ENCODE peak calls at places on chromosomes 16 and 17, in six cellular contexts. One of them, this sample, is unnamed.

GRCh38 chr17:60743812-60744211 is 66.2 kb downstream of the BCAS3 start:
- DNase-seq in stimulated activated CD4-positive, alpha-beta T cell treated with anti-CD3 and anti-CD28 coated beads, Interleukin-15, amount 100 ng/mL, for 48 hours: no peak
- DNase-seq in HCEC 1CT: peak
- DNase-seq in OCI-M1: no peak
- DNase-seq in NCI-H1436: no peak
- DNase-seq in thoracic aorta: no peak
- DNase-seq in this sample: no peak

GRCh38 chr17:82090549-82091263 is 7.3 kb downstream of the FASN start:
- DNase-seq in thoracic aorta: no peak
- DNase-seq in NCI-H1436: no peak
- DNase-seq in OCI-M1: no peak
- DNase-seq in stimulated activated CD4-positive, alpha-beta T cell treated with anti-CD3 and anti-CD28 coated beads, Interleukin-15, amount 100 ng/mL, for 48 hours: no peak
- DNase-seq in HCEC 1CT: no peak
- DNase-seq in this sample: no peak

GRCh38 chr16:78608305-78608776 is 508.9 kb downstream of the WWOX start:
- DNase-seq in OCI-M1: no peak
- DNase-seq in stimulated activated CD4-positive, alpha-beta T cell treated with anti-CD3 and anti-CD28 coated beads, Interleukin-15, amount 100 ng/mL, for 48 hours: no peak
- DNase-seq in thoracic aorta: no peak
- DNase-seq in NCI-H1436: no peak
- DNase-seq in HCEC 1CT: no peak
- DNase-seq in this sample: no peak

GRCh38 chr17:48871551-48872351 is 20.8 kb upstream of the ATP5MC1 start:
- DNase-seq in thoracic aorta: no peak
- DNase-seq in stimulated activated CD4-positive, alpha-beta T cell treated with anti-CD3 and anti-CD28 coated beads, Interleukin-15, amount 100 ng/mL, for 48 hours: no peak
- DNase-seq in OCI-M1: no peak
- DNase-seq in HCEC 1CT: no peak
- DNase-seq in NCI-H1436: no peak
- DNase-seq in this sample: no peak

GRCh38 chr17:72308744-72309395 is 188.1 kb downstream of the SOX9 start:
- DNase-seq in HCEC 1CT: no peak
- DNase-seq in thoracic aorta: no peak
- DNase-seq in stimulated activated CD4-positive, alpha-beta T cell treated with anti-CD3 and anti-CD28 coated beads, Interleukin-15, amount 100 ng/mL, for 48 hours: no peak
- DNase-seq in OCI-M1: no peak
- DNase-seq in NCI-H1436: peak
- DNase-seq in this sample: no peak

GRCh38 chr16:27529962-27530361 is 19.8 kb downstream of the GTF3C1 start:
- DNase-seq in HCEC 1CT: peak
- DNase-seq in thoracic aorta: no peak
- DNase-seq in NCI-H1436: no peak
- DNase-seq in OCI-M1: no peak
- DNase-seq in stimulated activated CD4-positive, alpha-beta T cell treated with anti-CD3 and anti-CD28 coated beads, Interleukin-15, amount 100 ng/mL, for 48 hours: no peak
- DNase-seq in this sample: no peak

GRCh38 chr17:8393470-8394231 is 4.0 kb downstream of the RNF222 start:
- DNase-seq in NCI-H1436: no peak
- DNase-seq in stimulated activated CD4-positive, alpha-beta T cell treated with anti-CD3 and anti-CD28 coated beads, Interleukin-15, amount 100 ng/mL, for 48 hours: no peak
- DNase-seq in HCEC 1CT: no peak
- DNase-seq in thoracic aorta: no peak
- DNase-seq in OCI-M1: no peak
- DNase-seq in this sample: no peak

GRCh38 chr16:71626018-71626857 is at the start of gene MARVELD3:
- DNase-seq in OCI-M1: no peak
- DNase-seq in NCI-H1436: peak
- DNase-seq in stimulated activated CD4-positive, alpha-beta T cell treated with anti-CD3 and anti-CD28 coated beads, Interleukin-15, amount 100 ng/mL, for 48 hours: no peak
- DNase-seq in HCEC 1CT: no peak
- DNase-seq in thoracic aorta: no peak
- DNase-seq in this sample: no peak

GRCh38 chr16:59046335-59046734 is 312.2 kb upstream of the GOT2 start:
- DNase-seq in stimulated activated CD4-positive, alpha-beta T cell treated with anti-CD3 and anti-CD28 coated beads, Interleukin-15, amount 100 ng/mL, for 48 hours: no peak
- DNase-seq in thoracic aorta: no peak
- DNase-seq in HCEC 1CT: no peak
- DNase-seq in NCI-H1436: no peak
- DNase-seq in OCI-M1: no peak
- DNase-seq in this sample: no peak